ENCODE peak calls at places on chromosomes 13 and 19, in five cellular contexts. O is testis, U is brain microvascular endothelial cell, V is hepatocyte, T is astrocyte. M is an unnamed sample.

GRCh38 chr19:48499352-48500090 is 12.1 kb downstream of the LMTK3 start:
- DNase-seq in T (no peak), V (peak; percentile 8), O (no peak), U (no peak), M (no peak)

GRCh38 chr13:63433546-63434150 is 2018.0 kb upstream of the PCDH20 start:
- DNase-seq in T (peak; percentile 62), O (no peak), U (peak; percentile 36), V (no peak), M (no peak)

GRCh38 chr13:102280366-102280765 is 121.5 kb downstream of the FGF14 start:
- DNase-seq in U (no peak), T (no peak), O (no peak), V (no peak), M (no peak)

GRCh38 chr19:23525265-23525862 is 130.1 kb upstream of the ZNF91 start:
- DNase-seq in T (no peak), U (no peak), V (peak; percentile 45), O (no peak), M (no peak)

GRCh38 chr13:36887758-36888521 is 32.1 kb downstream of the SMAD9 start:
- DNase-seq in V (no peak), U (no peak), T (no peak), O (no peak), M (no peak)

GRCh38 chr19:41265376-41266153 is 1.4 kb downstream of the HNRNPUL1 start:
- DNase-seq in U (peak; percentile 45), V (peak; percentile 55), T (peak; percentile 13), O (peak; percentile 33), M (no peak)

GRCh38 chr19:17091758-17092333 is 16.3 kb downstream of the MYO9B start:
- DNase-seq in O (no peak), V (no peak), U (no peak), T (no peak), M (peak; percentile 46)

GRCh38 chr19:40599331-40600085 is 1.7 kb upstream of the LTBP4 start:
- DNase-seq in V (no peak), U (no peak), T (no peak), O (no peak), M (no peak)

GRCh38 chr19:18854982-18855381 is 23.2 kb downstream of the UPF1 start:
- DNase-seq in O (no peak), T (no peak), V (no peak), U (no peak), M (no peak)

GRCh38 chr13:112169941-112170822 is 103.2 kb downstream of the SOX1 start:
- DNase-seq in O (no peak), U (no peak), T (no peak), V (no peak), M (no peak)

GRCh38 chr13:18954254-18954653 is 227.4 kb downstream of the TUBA3C start:
- DNase-seq in O (no peak), U (no peak), V (no peak), T (no peak), M (no peak)

GRCh38 chr13:113140677-113141590 is 17.5 kb upstream of the PROZ start:
- DNase-seq in T (no peak), V (no peak), O (peak; percentile 8), U (no peak), M (no peak)

GRCh38 chr13:94710881-94711560 is 1.3 kb downstream of the SOX21 start:
- DNase-seq in V (peak; percentile 43), T (no peak), U (no peak), O (no peak), M (no peak)

GRCh38 chr13:30191491-30192100 is 115.8 kb downstream of the KATNAL1 start:
- DNase-seq in U (no peak), O (no peak), T (peak; percentile 6), V (peak; percentile 24), M (no peak)

GRCh38 chr19:572140-572890 is at the start of gene BSG:
- DNase-seq in O (peak; percentile 98), V (peak; percentile 100), U (peak; percentile 93), T (peak; percentile 88), M (peak; percentile 98)

GRCh38 chr13:78595458-78595818 is 7.9 kb downstream of the POU4F1 start:
- DNase-seq in O (no peak), V (no peak), U (no peak), T (no peak), M (no peak)

GRCh38 chr13:113088691-113089020 is 16.9 kb upstream of the F7 start:
- DNase-seq in T (no peak), O (no peak), U (no peak), V (no peak), M (no peak)

GRCh38 chr13:73338389-73338788 is 279.6 kb downstream of the KLF5 start:
- DNase-seq in V (no peak), U (peak; percentile 71), O (no peak), T (no peak), M (no peak)

GRCh38 chr19:572891-573825 is 762 bp downstream of the BSG start:
- DNase-seq in O (peak; percentile 59), V (peak; percentile 70), U (peak; percentile 45), T (no peak), M (no peak)

GRCh38 chr13:44932850-44933251 is 56.4 kb downstream of the NUFIP1 start:
- DNase-seq in T (peak; percentile 60), U (peak; percentile 84), O (no peak), V (no peak), M (no peak)

GRCh38 chr13:85738696-85739320 is 60.4 kb downstream of the SLITRK6 start:
- DNase-seq in O (no peak), V (no peak), T (no peak), U (no peak), M (no peak)

GRCh38 chr19:40398417-40399056 is 8.6 kb upstream of the HIPK4 start:
- DNase-seq in T (peak; percentile 28), V (peak; percentile 50), U (peak; percentile 25), O (peak; percentile 69), M (no peak)

GRCh38 chr19:23917856-23918255 is 3.2 kb downstream of the ZNF726 start:
- DNase-seq in U (no peak), V (no peak), T (no peak), O (no peak), M (no peak)

GRCh38 chr13:63731896-63732295 is 2316.2 kb upstream of the PCDH20 start:
- DNase-seq in O (no peak), V (peak; percentile 54), U (no peak), T (no peak), M (no peak)

GRCh38 chr19:56211718-56212117 is 9.6 kb downstream of the ZSCAN5C start:
- DNase-seq in U (no peak), O (no peak), T (no peak), V (no peak), M (no peak)

DNA sequence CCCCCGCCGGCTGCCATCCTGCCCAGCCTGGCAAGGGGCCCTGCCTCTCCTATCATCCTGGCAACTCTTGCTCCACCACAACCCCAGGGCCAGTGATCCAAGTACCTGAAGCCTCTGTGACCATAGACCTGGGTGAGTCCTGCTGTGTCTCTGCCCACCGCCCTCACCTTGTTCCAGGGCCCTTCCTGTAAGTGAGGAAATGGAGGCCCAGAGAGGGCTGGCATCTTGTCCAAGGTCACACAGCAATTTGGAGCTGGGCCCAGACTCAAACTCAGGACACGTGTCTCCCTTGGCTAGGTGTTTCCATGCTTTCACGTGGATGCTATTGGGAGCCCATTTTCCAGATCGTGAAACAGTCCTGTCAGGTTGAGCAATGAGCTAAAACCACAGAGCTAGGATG is 3.7 kb downstream of the CREB3L3 start:
- DNase-seq in V (no peak), T (no peak), U (no peak), O (no peak), M (no peak)
- TF ChIP-seq CTCF in V (no peak), T (no peak), U (no peak), O (no peak), M (no peak)

GRCh38 chr13:87677334-87678234 is 6.4 kb downstream of the SLITRK5 start:
- DNase-seq in T (no peak), U (no peak), V (peak; percentile 31), O (no peak), M (no peak)

GRCh38 chr13:87676254-87677042 is 5.3 kb downstream of the SLITRK5 start:
- DNase-seq in O (no peak), V (no peak), T (no peak), U (no peak), M (no peak)

GRCh38 chr13:87678353-87678752 is 7.2 kb downstream of the SLITRK5 start:
- DNase-seq in U (no peak), T (no peak), V (no peak), O (no peak), M (no peak)

GRCh38 chr13:87677043-87677333 is 5.8 kb downstream of the SLITRK5 start:
- DNase-seq in O (no peak), V (peak; percentile 23), U (no peak), T (no peak), M (no peak)

GRCh38 chr13:87680298-87680697 is 9.1 kb downstream of the SLITRK5 start:
- DNase-seq in O (no peak), U (no peak), V (peak; percentile 45), T (no peak), M (no peak)
- TF ChIP-seq CTCF in O (no peak), U (no peak), V (peak; percentile 41), T (no peak), M (no peak)

GRCh38 chr13:91078093-91078679 is 269.3 kb upstream of the MIR17HG start:
- DNase-seq in T (no peak), O (no peak), U (no peak), V (peak; percentile 20), M (no peak)
- TF ChIP-seq CTCF in T (peak; percentile 38), O (peak; percentile 45), U (peak; percentile 31), V (peak; percentile 53), M (no peak)

GRCh38 chr19:6423499-6424189 is 967 bp downstream of the KHSRP start:
- DNase-seq in V (peak; percentile 78), O (peak; percentile 65), T (peak; percentile 25), U (peak; percentile 33), M (no peak)

GRCh38 chr19:6424190-6424938 is at the start of gene KHSRP:
- DNase-seq in O (no peak), V (peak; percentile 56), T (no peak), U (no peak), M (peak; percentile 28)

GRCh38 chr19:6427131-6427530 is 2.5 kb upstream of the KHSRP start:
- DNase-seq in V (no peak), O (no peak), T (no peak), U (no peak), M (no peak)

GRCh38 chr19:6424939-6425731 is 524 bp upstream of the KHSRP start:
- DNase-seq in T (peak; percentile 100), U (peak; percentile 100), O (peak; percentile 100), V (peak; percentile 100), M (peak; percentile 92)

DNA sequence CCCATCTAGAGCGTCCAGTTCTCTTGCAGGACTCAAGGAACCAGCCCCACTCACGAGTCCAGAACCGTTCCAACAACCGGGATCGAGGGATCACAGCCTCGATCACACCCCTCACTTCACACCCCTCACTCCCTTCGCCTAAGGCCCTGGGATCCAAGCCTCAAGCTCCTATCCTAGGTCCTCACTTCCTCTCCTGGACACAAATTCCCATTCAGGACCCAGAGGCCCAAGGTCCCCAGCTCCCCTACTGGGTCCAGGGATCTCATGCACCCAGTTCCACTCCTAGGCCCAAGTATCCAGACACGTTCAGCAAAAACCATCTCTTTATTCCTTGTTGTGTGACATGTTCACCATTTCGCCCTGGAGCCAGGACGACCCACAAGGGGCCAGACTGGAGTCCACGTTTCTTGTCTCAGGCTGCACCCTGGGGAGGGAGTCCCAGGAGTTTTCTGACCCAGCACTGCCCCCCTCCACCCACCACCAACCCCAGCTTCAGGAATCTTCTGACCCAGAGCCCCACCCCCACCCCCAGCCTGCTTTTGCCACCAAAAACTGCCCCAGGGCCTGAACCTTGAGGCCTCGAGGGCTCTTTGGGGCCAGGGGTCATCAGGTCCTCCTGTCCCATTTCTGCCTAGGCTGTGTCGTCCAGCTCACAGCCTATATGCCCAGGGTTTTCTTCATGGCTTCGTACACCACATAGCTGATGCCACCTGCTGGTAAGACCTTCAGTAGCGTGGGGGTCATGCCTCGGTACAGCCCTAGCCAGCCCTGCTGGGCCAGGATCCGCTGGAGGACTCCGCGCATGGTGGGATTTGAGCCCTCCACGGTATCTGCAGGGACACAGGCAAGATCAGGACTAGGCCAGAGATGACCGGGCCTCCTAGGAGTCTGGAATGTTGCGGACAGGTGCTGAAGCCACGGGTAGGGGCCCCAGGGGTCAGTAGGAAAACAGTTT is 1.4 kb upstream of the KHSRP start:
- DNase-seq in V (no peak), O (no peak), T (no peak), U (no peak), M (no peak)
- TF ChIP-seq CTCF in V (no peak), O (no peak), T (no peak), U (peak; percentile 2), M (no peak)